ENCODE peak calls at places on chromosomes 13 and 19, in nine cellular contexts. V, O, T, Q, W, B, D, E and R are unnamed samples.

GRCh38 chr19:35710784-35711723 is 6.7 kb downstream of the ZBTB32 start:
- DNase-seq in V (peak), B (peak), Q (peak), T (no peak), W (no peak), O (no peak), D (no peak), E (no peak), R (no peak)

GRCh38 chr19:38977445-38978314 is 2.1 kb upstream of the FBXO17 start:
- DNase-seq in T (no peak), E (no peak), Q (peak), V (peak), D (no peak), B (no peak), W (no peak), O (peak), R (peak)

GRCh38 chr13:53788286-53788685 is 759.7 kb downstream of the OLFM4 start:
- DNase-seq in V (no peak), Q (no peak), T (no peak), O (no peak), B (no peak), E (no peak), W (no peak), D (no peak), R (no peak)

GRCh38 chr19:33397536-33398360 is 24.2 kb downstream of the CEBPG start:
- DNase-seq in W (no peak), O (no peak), B (no peak), E (no peak), T (no peak), V (no peak), Q (no peak), D (no peak), R (no peak)

GRCh38 chr19:11995174-11995573 is 30.3 kb downstream of the ZNF763 start:
- DNase-seq in D (no peak), B (no peak), Q (no peak), T (peak), W (peak), V (no peak), E (no peak), O (peak), R (no peak)

GRCh38 chr19:50300814-50301606 is 28.2 kb downstream of the KCNC3 start:
- DNase-seq in D (no peak), W (peak), E (peak), V (no peak), T (peak), O (peak), B (no peak), Q (peak), R (no peak)

GRCh38 chr19:35090160-35090794 is 25.3 kb upstream of the FXYD3 start:
- DNase-seq in B (peak), V (peak), Q (peak), D (no peak), T (peak), W (peak), O (peak), E (peak), R (peak)

GRCh38 chr19:903266-903797 is 9.7 kb downstream of the R3HDM4 start:
- DNase-seq in D (no peak), V (no peak), E (no peak), B (no peak), Q (no peak), T (no peak), O (peak), W (no peak), R (no peak)

GRCh38 chr13:31050486-31051400 is 111.0 kb downstream of the HSPH1 start:
- DNase-seq in W (peak), E (no peak), B (no peak), T (peak), Q (no peak), V (no peak), O (peak), D (no peak), R (no peak)
- TF ChIP-seq CTCF in W (peak), E (no peak), B (no peak), T (peak), Q (no peak), V (no peak), O (peak), D (no peak), R (no peak)

DNA sequence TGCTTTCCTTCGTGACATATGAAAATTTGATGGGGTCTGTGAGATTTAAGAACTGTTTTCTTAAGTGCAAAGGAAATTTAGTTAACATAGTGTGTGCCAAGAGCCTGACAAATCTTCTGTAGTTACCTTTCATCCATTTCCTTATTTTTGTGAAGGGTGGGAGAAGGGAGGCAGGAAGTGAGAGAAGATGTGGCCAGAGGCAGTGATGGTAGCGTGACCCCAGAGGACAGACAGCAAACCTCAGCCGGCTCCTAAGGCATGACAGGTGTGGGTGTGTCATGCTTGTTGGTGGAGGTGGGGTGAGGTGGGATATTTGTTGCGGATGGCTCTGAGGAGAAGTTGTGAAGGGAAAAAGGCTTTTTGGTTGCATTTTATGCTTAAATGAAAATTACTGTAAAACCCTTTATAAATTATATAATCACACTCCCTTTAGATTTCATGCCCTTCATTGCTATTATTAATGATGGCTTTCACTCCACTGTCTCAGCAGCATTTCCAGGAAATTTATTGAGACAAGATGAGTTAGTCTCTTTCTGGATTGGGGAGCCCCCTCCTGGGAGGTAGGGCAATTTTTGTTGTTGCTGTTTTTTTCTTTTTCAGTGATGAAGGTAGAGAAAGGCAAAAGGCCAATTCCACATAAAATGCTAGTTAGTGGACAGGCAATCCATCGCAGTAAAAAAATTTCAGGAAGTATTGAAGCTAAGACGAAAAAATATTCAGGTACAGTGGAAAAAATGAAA is 80.0 kb downstream of the TEX26 start:
- DNase-seq in Q (peak), E (peak), T (peak), O (peak), V (no peak), B (no peak), D (no peak), W (peak), R (no peak)
- TF ChIP-seq CTCF in Q (no peak), E (peak), T (peak), O (peak), V (no peak), B (no peak), D (no peak), W (peak), R (no peak)

GRCh38 chr13:94195715-94196114 is 283.8 kb downstream of the DCT start:
- DNase-seq in O (peak), T (peak), V (no peak), D (no peak), W (peak), Q (no peak), E (peak), B (no peak), R (no peak)

GRCh38 chr13:94188173-94188869 is 291.2 kb downstream of the DCT start:
- DNase-seq in Q (no peak), D (no peak), B (no peak), O (no peak), E (no peak), T (no peak), V (no peak), W (no peak), R (no peak)

GRCh38 chr13:94196426-94196825 is 283.1 kb downstream of the DCT start:
- DNase-seq in B (no peak), D (no peak), W (no peak), T (no peak), E (no peak), Q (no peak), V (no peak), O (no peak), R (no peak)

DNA sequence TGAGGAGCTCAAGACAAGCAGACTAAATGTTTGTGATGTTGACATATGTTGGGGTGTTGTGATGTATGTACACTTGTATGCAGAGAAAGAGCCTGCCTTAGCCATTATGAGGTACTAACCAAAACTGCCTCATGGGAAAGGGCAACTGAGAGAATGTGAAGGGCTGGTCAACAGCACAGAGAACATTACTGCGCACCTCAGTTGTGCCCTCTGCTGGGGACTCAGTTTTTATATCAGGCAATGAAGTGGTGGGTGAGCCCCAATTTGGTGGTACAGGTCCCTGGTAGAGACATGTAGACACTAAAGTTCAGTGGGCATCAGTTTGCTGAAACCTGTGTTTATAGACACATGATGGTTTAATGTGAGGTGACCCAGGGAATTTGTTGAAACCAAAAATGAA is 286.9 kb downstream of the DCT start:
- DNase-seq in B (no peak), O (peak), T (peak), E (peak), Q (peak), W (peak), D (no peak), V (peak), R (peak)
- TF ChIP-seq CTCF in B (no peak), O (peak), T (peak), E (peak), Q (no peak), W (peak), D (peak), V (peak), R (peak)

DNA sequence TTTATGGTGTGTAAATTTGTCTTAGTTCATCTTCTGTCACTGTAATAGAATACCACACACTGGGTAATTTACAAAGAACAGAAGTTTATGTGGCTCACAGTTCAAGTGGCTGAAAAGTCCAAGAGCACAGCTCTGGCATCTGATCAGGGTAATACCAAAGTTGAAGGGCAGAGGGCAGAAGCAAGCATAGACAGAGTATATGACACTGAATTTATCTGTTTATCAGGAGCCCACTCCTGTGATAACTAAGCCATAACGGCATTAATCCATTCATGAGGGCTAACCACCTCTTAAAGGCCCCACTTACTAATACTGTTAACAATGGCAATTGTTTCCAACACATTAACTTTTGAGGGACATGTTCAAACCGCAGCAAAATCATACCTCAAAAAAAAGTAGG is 4.0 kb upstream of the RFXAP start:
- DNase-seq in W (peak), B (peak), Q (peak), T (no peak), V (no peak), O (no peak), D (no peak), E (no peak), R (no peak)
- TF ChIP-seq CTCF in W (peak), B (peak), Q (peak), T (peak), V (peak), O (peak), D (peak), E (peak), R (peak)

DNA sequence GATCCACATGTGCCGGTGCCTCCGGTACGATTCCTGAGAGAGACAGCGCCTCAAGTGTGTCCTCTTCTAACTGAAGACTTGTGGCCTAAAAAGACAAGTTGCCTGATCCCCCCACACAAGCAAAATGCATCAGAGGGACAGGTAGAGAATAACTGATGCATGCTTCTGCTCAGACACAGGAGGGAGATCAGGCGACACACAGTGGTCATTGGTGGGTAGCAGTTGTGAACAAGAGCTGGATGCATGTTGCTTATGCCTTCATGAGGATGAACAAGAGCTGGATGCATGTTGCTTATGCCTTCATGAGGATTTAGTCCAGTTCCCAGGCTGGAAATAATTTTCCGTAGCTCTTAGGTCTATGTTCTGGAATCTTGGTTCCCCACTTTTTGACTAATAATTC is 505.6 kb downstream of the MYO16 start:
- DNase-seq in B (no peak), T (no peak), E (no peak), V (no peak), O (no peak), Q (no peak), D (no peak), W (no peak), R (no peak)
- TF ChIP-seq CTCF in B (no peak), T (peak), E (no peak), V (no peak), O (no peak), Q (no peak), D (no peak), W (no peak), R (no peak)

GRCh38 chr13:26946675-26947342 is 186.2 kb upstream of the GPR12 start:
- DNase-seq in O (peak), B (peak), D (no peak), E (peak), Q (peak), V (peak), W (peak), T (peak), R (peak)
- TF ChIP-seq CTCF in O (peak), B (peak), D (peak), E (peak), Q (peak), V (peak), W (peak), T (peak), R (peak)